ENCODE peak calls at places on chromosomes 2 and 18, in seven cellular contexts. A is left ventricle myocardium superior; I is effector memory CD4-positive, alpha-beta T cell; Q is LoVo; C is stimulated activated CD4-positive, alpha-beta T cell treated with anti-CD3 and anti-CD28 coated beads, TNF-alpha, amount 100 ng/mL, for 48 hours; X is omental fat pad; R is tibial artery. L is an unnamed sample.

GRCh38 chr18:33755918-33756590 is 178.0 kb downstream of the ASXL3 start:
- DNase-seq in X (no peak), I (no peak), R (no peak), C (no peak), A (no peak), Q (peak; percentile 64), L (no peak)

GRCh38 chr2:26585100-26585499 is 56.1 kb downstream of the CIB4 start:
- DNase-seq in X (no peak), Q (no peak), C (no peak), R (peak; percentile 58), A (no peak), I (no peak), L (no peak)

GRCh38 chr18:48589797-48590519 is 51.1 kb downstream of the CTIF start:
- DNase-seq in C (no peak), I (no peak), Q (no peak), X (no peak), A (peak; percentile 86), R (peak; percentile 93), L (peak; percentile 52)

GRCh38 chr2:105746177-105747080 is 1.7 kb downstream of the NCK2 start:
- DNase-seq in I (peak; percentile 64), X (peak; percentile 74), R (peak; percentile 68), A (peak; percentile 71), Q (peak; percentile 44), C (peak; percentile 92), L (peak; percentile 66)

GRCh38 chr2:70580352-70580751 is 26.7 kb upstream of the TGFA start:
- DNase-seq in I (no peak), C (no peak), X (no peak), A (no peak), R (no peak), Q (no peak), L (no peak)

GRCh38 chr2:152594022-152594712 is 123.1 kb downstream of the PRPF40A start:
- DNase-seq in I (no peak), Q (no peak), A (no peak), X (no peak), C (peak; percentile 4), R (peak; percentile 81), L (no peak)

GRCh38 chr2:237254911-237255578 is 158.9 kb downstream of the COL6A3 start:
- DNase-seq in C (no peak), Q (no peak), I (no peak), R (no peak), A (no peak), X (no peak), L (no peak)

GRCh38 chr2:48419884-48420511 is 110.0 kb upstream of the STON1 start:
- DNase-seq in R (no peak), I (no peak), X (no peak), A (peak; percentile 54), C (no peak), Q (no peak), L (no peak)

GRCh38 chr2:98869868-98870267 is 66.2 kb downstream of the CRACDL start:
- DNase-seq in R (no peak), C (no peak), A (no peak), Q (peak; percentile 25), I (no peak), X (no peak), L (peak; percentile 86)

GRCh38 chr2:38098351-38099095 is 22.6 kb upstream of the CYP1B1 start:
- DNase-seq in A (no peak), I (no peak), C (no peak), R (no peak), X (no peak), Q (peak; percentile 58), L (no peak)

GRCh38 chr18:72651033-72651432 is 106.9 kb upstream of the CBLN2 start:
- DNase-seq in I (no peak), X (no peak), A (no peak), Q (no peak), C (no peak), R (no peak), L (no peak)

GRCh38 chr2:136765256-136765735 is at the start of gene THSD7B:
- DNase-seq in Q (no peak), R (no peak), A (peak; percentile 24), I (no peak), C (no peak), X (no peak), L (no peak)

GRCh38 chr2:152106464-152106863 is 7.6 kb upstream of the CACNB4 start:
- DNase-seq in X (no peak), Q (no peak), C (no peak), R (no peak), I (no peak), A (no peak), L (no peak)

GRCh38 chr2:159807183-159808037 is 9.4 kb upstream of the CD302 start:
- DNase-seq in R (no peak), X (no peak), C (no peak), Q (peak; percentile 38), A (no peak), I (no peak), L (no peak)

GRCh38 chr2:196233033-196233807 is 61.8 kb upstream of the STK17B start:
- DNase-seq in X (no peak), I (no peak), R (no peak), C (no peak), A (no peak), Q (peak; percentile 92), L (peak; percentile 82)

GRCh38 chr2:197871780-197872456 is 67.5 kb downstream of the PLCL1 start:
- DNase-seq in C (no peak), X (no peak), A (no peak), R (no peak), Q (no peak), I (no peak), L (no peak)

GRCh38 chr2:61469424-61470121 is 1.3 kb downstream of the USP34 start:
- DNase-seq in Q (no peak), I (no peak), A (no peak), X (no peak), C (no peak), R (no peak), L (no peak)

GRCh38 chr18:67665266-67665665 is 148.7 kb upstream of the DSEL start:
- DNase-seq in X (no peak), A (no peak), C (no peak), Q (no peak), I (no peak), R (no peak), L (no peak)

GRCh38 chr2:170243118-170243837 is 65.3 kb downstream of the MYO3B start:
- DNase-seq in X (no peak), A (no peak), R (no peak), I (no peak), C (no peak), Q (no peak), L (no peak)

GRCh38 chr2:226077841-226078240 is 678.3 kb downstream of the NYAP2 start:
- DNase-seq in Q (no peak), A (no peak), I (no peak), C (no peak), X (no peak), R (no peak), L (no peak)

GRCh38 chr2:190746971-190747761 is 98.3 kb downstream of the NAB1 start:
- DNase-seq in C (no peak), I (no peak), X (no peak), R (no peak), Q (no peak), A (no peak), L (no peak)

GRCh38 chr18:31478688-31479087 is 19.3 kb upstream of the DSG2 start:
- DNase-seq in Q (no peak), A (no peak), X (no peak), I (no peak), R (no peak), C (no peak), L (no peak)

GRCh38 chr2:200795044-200795443 is 16.7 kb upstream of the BZW1 start:
- DNase-seq in Q (no peak), I (no peak), C (no peak), X (no peak), A (peak; percentile 33), R (no peak), L (no peak)

GRCh38 chr18:79699653-79700052 is 20.1 kb downstream of the CTDP1 start:
- DNase-seq in X (no peak), C (no peak), A (no peak), I (no peak), Q (no peak), R (no peak), L (no peak)

GRCh38 chr18:1585881-1586488 is 681.3 kb downstream of the ADCYAP1 start:
- DNase-seq in I (no peak), C (no peak), R (no peak), X (no peak), Q (peak; percentile 51), A (no peak), L (no peak)

GRCh38 chr2:193517615-193518014 is 1322.9 kb upstream of the TMEFF2 start:
- DNase-seq in C (no peak), X (no peak), Q (no peak), A (no peak), R (no peak), I (no peak), L (no peak)

GRCh38 chr2:190714958-190715357 is 66.1 kb downstream of the NAB1 start:
- DNase-seq in R (no peak), C (no peak), X (no peak), I (no peak), A (no peak), Q (no peak), L (no peak)

GRCh38 chr2:161343235-161343634 is 35.0 kb downstream of the PSMD14 start:
- DNase-seq in I (no peak), A (no peak), C (no peak), X (no peak), Q (no peak), R (no peak), L (no peak)

L was measured in breast epithelium.